ENCODE peak calls at places on chromosomes 13 and 19, in ten cellular contexts. One of them, this sample, is unnamed.

GRCh38 chr19:48780684-48781391 is 25.5 kb downstream of the FGF21 start:
- ATAC-seq in sciatic nerve: no peak
- ATAC-seq in right cardiac atrium: peak; percentile 30
- ATAC-seq in activated B cell treated with CpG ODN at 0.5 μM for 24 hours: no peak
- ATAC-seq in naive thymus-derived CD8-positive, alpha-beta T cell: no peak
- ATAC-seq in CD8-positive, alpha-beta T cell: no peak
- ATAC-seq in pancreas: peak; percentile 47
- ATAC-seq in CD4-positive, CD25-positive, alpha-beta regulatory T cell: no peak
- ATAC-seq in natural killer cell: no peak
- ATAC-seq in upper lobe of right lung: peak; percentile 12
- ATAC-seq in this sample: peak; percentile 57

GRCh38 chr13:61162106-61162505 is 253.5 kb downstream of the PCDH20 start:
- ATAC-seq in pancreas: no peak
- ATAC-seq in activated B cell treated with CpG ODN at 0.5 μM for 24 hours: no peak
- ATAC-seq in right cardiac atrium: peak; percentile 43
- ATAC-seq in sciatic nerve: no peak
- ATAC-seq in naive thymus-derived CD8-positive, alpha-beta T cell: no peak
- ATAC-seq in CD4-positive, CD25-positive, alpha-beta regulatory T cell: no peak
- ATAC-seq in upper lobe of right lung: no peak
- ATAC-seq in CD8-positive, alpha-beta T cell: no peak
- ATAC-seq in natural killer cell: no peak
- ATAC-seq in this sample: no peak

GRCh38 chr13:29679357-29680050 is 84.0 kb upstream of the SLC7A1 start:
- ATAC-seq in CD8-positive, alpha-beta T cell: no peak
- ATAC-seq in CD4-positive, CD25-positive, alpha-beta regulatory T cell: no peak
- ATAC-seq in naive thymus-derived CD8-positive, alpha-beta T cell: no peak
- ATAC-seq in activated B cell treated with CpG ODN at 0.5 μM for 24 hours: no peak
- ATAC-seq in right cardiac atrium: peak; percentile 95
- ATAC-seq in sciatic nerve: peak; percentile 22
- ATAC-seq in upper lobe of right lung: no peak
- ATAC-seq in pancreas: peak; percentile 61
- ATAC-seq in natural killer cell: no peak
- ATAC-seq in this sample: no peak

GRCh38 chr13:72639377-72639776 is 88.1 kb downstream of the MZT1 start:
- ATAC-seq in natural killer cell: no peak
- ATAC-seq in activated B cell treated with CpG ODN at 0.5 μM for 24 hours: no peak
- ATAC-seq in CD4-positive, CD25-positive, alpha-beta regulatory T cell: no peak
- ATAC-seq in right cardiac atrium: no peak
- ATAC-seq in sciatic nerve: no peak
- ATAC-seq in upper lobe of right lung: no peak
- ATAC-seq in naive thymus-derived CD8-positive, alpha-beta T cell: no peak
- ATAC-seq in pancreas: no peak
- ATAC-seq in CD8-positive, alpha-beta T cell: no peak
- ATAC-seq in this sample: no peak

GRCh38 chr19:8429044-8429443 is 15.7 kb upstream of the HNRNPM start:
- ATAC-seq in pancreas: no peak
- ATAC-seq in activated B cell treated with CpG ODN at 0.5 μM for 24 hours: no peak
- ATAC-seq in CD8-positive, alpha-beta T cell: no peak
- ATAC-seq in natural killer cell: no peak
- ATAC-seq in CD4-positive, CD25-positive, alpha-beta regulatory T cell: no peak
- ATAC-seq in sciatic nerve: no peak
- ATAC-seq in right cardiac atrium: no peak
- ATAC-seq in naive thymus-derived CD8-positive, alpha-beta T cell: no peak
- ATAC-seq in upper lobe of right lung: no peak
- ATAC-seq in this sample: no peak

GRCh38 chr19:54316746-54317107 is 3.8 kb upstream of the LILRA5 start:
- ATAC-seq in naive thymus-derived CD8-positive, alpha-beta T cell: no peak
- ATAC-seq in CD8-positive, alpha-beta T cell: no peak
- ATAC-seq in CD4-positive, CD25-positive, alpha-beta regulatory T cell: no peak
- ATAC-seq in right cardiac atrium: peak; percentile 46
- ATAC-seq in pancreas: no peak
- ATAC-seq in upper lobe of right lung: peak; percentile 82
- ATAC-seq in natural killer cell: no peak
- ATAC-seq in sciatic nerve: no peak
- ATAC-seq in activated B cell treated with CpG ODN at 0.5 μM for 24 hours: no peak
- ATAC-seq in this sample: no peak

GRCh38 chr19:39820696-39821095 is 13.3 kb downstream of the DYRK1B start:
- ATAC-seq in right cardiac atrium: no peak
- ATAC-seq in upper lobe of right lung: no peak
- ATAC-seq in activated B cell treated with CpG ODN at 0.5 μM for 24 hours: no peak
- ATAC-seq in CD4-positive, CD25-positive, alpha-beta regulatory T cell: no peak
- ATAC-seq in sciatic nerve: no peak
- ATAC-seq in pancreas: no peak
- ATAC-seq in naive thymus-derived CD8-positive, alpha-beta T cell: no peak
- ATAC-seq in CD8-positive, alpha-beta T cell: no peak
- ATAC-seq in natural killer cell: no peak
- ATAC-seq in this sample: no peak

GRCh38 chr19:28519218-28519779 is 693.7 kb downstream of the UQCRFS1 start:
- ATAC-seq in activated B cell treated with CpG ODN at 0.5 μM for 24 hours: no peak
- ATAC-seq in natural killer cell: no peak
- ATAC-seq in CD4-positive, CD25-positive, alpha-beta regulatory T cell: no peak
- ATAC-seq in right cardiac atrium: no peak
- ATAC-seq in naive thymus-derived CD8-positive, alpha-beta T cell: no peak
- ATAC-seq in upper lobe of right lung: no peak
- ATAC-seq in CD8-positive, alpha-beta T cell: no peak
- ATAC-seq in pancreas: no peak
- ATAC-seq in sciatic nerve: no peak
- ATAC-seq in this sample: no peak

GRCh38 chr19:15248106-15248505 is 15.9 kb upstream of the EPHX3 start:
- ATAC-seq in right cardiac atrium: no peak
- ATAC-seq in CD4-positive, CD25-positive, alpha-beta regulatory T cell: no peak
- ATAC-seq in natural killer cell: no peak
- ATAC-seq in upper lobe of right lung: no peak
- ATAC-seq in naive thymus-derived CD8-positive, alpha-beta T cell: no peak
- ATAC-seq in sciatic nerve: no peak
- ATAC-seq in CD8-positive, alpha-beta T cell: no peak
- ATAC-seq in pancreas: no peak
- ATAC-seq in activated B cell treated with CpG ODN at 0.5 μM for 24 hours: no peak
- ATAC-seq in this sample: no peak